ENCODE peak calls at places on chromosome 20, in eight cellular contexts. One of them, this sample, is unnamed.
A peak's percentile ranks its signal among the peaks of the same experiment; 100 is the strongest.

GRCh38 chr20:55415567-55416142 is 589.7 kb downstream of the CBLN4 start:
- DNase-seq in HTR-8/SVneo: no peak
- DNase-seq in ACHN: peak; percentile 35
- DNase-seq in substantia nigra: no peak
- DNase-seq in CD8-positive, alpha-beta memory T cell: no peak
- DNase-seq in psoas muscle: no peak
- DNase-seq in Right ventricle myocardium superior: no peak
- DNase-seq in Daoy: no peak
- DNase-seq in this sample: no peak

GRCh38 chr20:51382986-51383821 is 159.3 kb downstream of the NFATC2 start:
- DNase-seq in HTR-8/SVneo: no peak
- DNase-seq in ACHN: no peak
- DNase-seq in substantia nigra: no peak
- DNase-seq in CD8-positive, alpha-beta memory T cell: no peak
- DNase-seq in psoas muscle: no peak
- DNase-seq in Right ventricle myocardium superior: no peak
- DNase-seq in Daoy: no peak
- DNase-seq in this sample: peak; percentile 29

GRCh38 chr20:23659989-23660837 is 22.5 kb upstream of the CST3 start:
- DNase-seq in HTR-8/SVneo: no peak
- DNase-seq in ACHN: no peak
- DNase-seq in substantia nigra: no peak
- DNase-seq in CD8-positive, alpha-beta memory T cell: no peak
- DNase-seq in psoas muscle: no peak
- DNase-seq in Right ventricle myocardium superior: no peak
- DNase-seq in Daoy: no peak
- DNase-seq in this sample: no peak

GRCh38 chr20:52763321-52763853 is 208.8 kb upstream of the TSHZ2 start:
- DNase-seq in HTR-8/SVneo: no peak
- DNase-seq in ACHN: no peak
- DNase-seq in substantia nigra: no peak
- DNase-seq in CD8-positive, alpha-beta memory T cell: no peak
- DNase-seq in psoas muscle: no peak
- DNase-seq in Right ventricle myocardium superior: no peak
- DNase-seq in Daoy: no peak
- DNase-seq in this sample: no peak

GRCh38 chr20:63969851-63970713 is at the start of gene ZNF512B:
- DNase-seq in HTR-8/SVneo: peak; percentile 88
- DNase-seq in ACHN: peak; percentile 67
- DNase-seq in substantia nigra: peak; percentile 46
- DNase-seq in CD8-positive, alpha-beta memory T cell: peak; percentile 44
- DNase-seq in psoas muscle: peak; percentile 72
- DNase-seq in Right ventricle myocardium superior: peak; percentile 81
- DNase-seq in Daoy: peak; percentile 65
- DNase-seq in this sample: peak; percentile 76

GRCh38 chr20:45020236-45020886 is 54.0 kb downstream of the STK4 start:
- DNase-seq in HTR-8/SVneo: no peak
- DNase-seq in ACHN: no peak
- DNase-seq in substantia nigra: no peak
- DNase-seq in CD8-positive, alpha-beta memory T cell: no peak
- DNase-seq in psoas muscle: no peak
- DNase-seq in Right ventricle myocardium superior: no peak
- DNase-seq in Daoy: no peak
- DNase-seq in this sample: peak; percentile 10

GRCh38 chr20:3130051-3130600 is 29.5 kb downstream of the FASTKD5 start:
- DNase-seq in HTR-8/SVneo: no peak
- DNase-seq in ACHN: no peak
- DNase-seq in substantia nigra: no peak
- DNase-seq in CD8-positive, alpha-beta memory T cell: no peak
- DNase-seq in psoas muscle: no peak
- DNase-seq in Right ventricle myocardium superior: no peak
- DNase-seq in Daoy: no peak
- DNase-seq in this sample: no peak

GRCh38 chr20:21569586-21569985 is 55.7 kb upstream of the NKX2-2 start:
- DNase-seq in HTR-8/SVneo: no peak
- DNase-seq in ACHN: no peak
- DNase-seq in substantia nigra: no peak
- DNase-seq in CD8-positive, alpha-beta memory T cell: no peak
- DNase-seq in psoas muscle: no peak
- DNase-seq in Right ventricle myocardium superior: no peak
- DNase-seq in Daoy: no peak
- DNase-seq in this sample: no peak

GRCh38 chr20:61322151-61322860 is 70.2 kb downstream of the CDH4 start:
- DNase-seq in HTR-8/SVneo: no peak
- DNase-seq in ACHN: no peak
- DNase-seq in substantia nigra: no peak
- DNase-seq in CD8-positive, alpha-beta memory T cell: no peak
- DNase-seq in psoas muscle: no peak
- DNase-seq in Right ventricle myocardium superior: no peak
- DNase-seq in Daoy: no peak
- DNase-seq in this sample: no peak

GRCh38 chr20:39853664-39854063 is 835.4 kb downstream of the MAFB start:
- DNase-seq in HTR-8/SVneo: no peak
- DNase-seq in ACHN: no peak
- DNase-seq in substantia nigra: no peak
- DNase-seq in CD8-positive, alpha-beta memory T cell: no peak
- DNase-seq in psoas muscle: no peak
- DNase-seq in Right ventricle myocardium superior: no peak
- DNase-seq in Daoy: peak; percentile 53
- DNase-seq in this sample: no peak

GRCh38 chr20:47482705-47483104 is 19.0 kb upstream of the NCOA3 start:
- DNase-seq in HTR-8/SVneo: no peak
- DNase-seq in ACHN: no peak
- DNase-seq in substantia nigra: no peak
- DNase-seq in CD8-positive, alpha-beta memory T cell: no peak
- DNase-seq in psoas muscle: no peak
- DNase-seq in Right ventricle myocardium superior: no peak
- DNase-seq in Daoy: no peak
- DNase-seq in this sample: no peak

GRCh38 chr20:56429496-56429895 is 17.4 kb downstream of the CASS4 start:
- DNase-seq in HTR-8/SVneo: peak; percentile 61
- DNase-seq in ACHN: no peak
- DNase-seq in substantia nigra: no peak
- DNase-seq in CD8-positive, alpha-beta memory T cell: no peak
- DNase-seq in psoas muscle: no peak
- DNase-seq in Right ventricle myocardium superior: no peak
- DNase-seq in Daoy: peak; percentile 67
- DNase-seq in this sample: no peak

GRCh38 chr20:33730946-33731692 is 677 bp upstream of the ZNF341 start:
- DNase-seq in HTR-8/SVneo: no peak
- DNase-seq in ACHN: no peak
- DNase-seq in substantia nigra: no peak
- DNase-seq in CD8-positive, alpha-beta memory T cell: no peak
- DNase-seq in psoas muscle: no peak
- DNase-seq in Right ventricle myocardium superior: no peak
- DNase-seq in Daoy: no peak
- DNase-seq in this sample: no peak

GRCh38 chr20:15100506-15101160 is 763.2 kb upstream of the FLRT3 start:
- DNase-seq in HTR-8/SVneo: no peak
- DNase-seq in ACHN: no peak
- DNase-seq in substantia nigra: no peak
- DNase-seq in CD8-positive, alpha-beta memory T cell: no peak
- DNase-seq in psoas muscle: no peak
- DNase-seq in Right ventricle myocardium superior: no peak
- DNase-seq in Daoy: no peak
- DNase-seq in this sample: no peak

GRCh38 chr20:54340667-54341081 is 132.8 kb downstream of the PFDN4 start:
- DNase-seq in HTR-8/SVneo: no peak
- DNase-seq in ACHN: no peak
- DNase-seq in substantia nigra: no peak
- DNase-seq in CD8-positive, alpha-beta memory T cell: no peak
- DNase-seq in psoas muscle: no peak
- DNase-seq in Right ventricle myocardium superior: no peak
- DNase-seq in Daoy: peak; percentile 81
- DNase-seq in this sample: no peak

GRCh38 chr20:54103067-54103761 is 32.8 kb upstream of the BCAS1 start:
- DNase-seq in HTR-8/SVneo: peak; percentile 88
- DNase-seq in ACHN: peak; percentile 72
- DNase-seq in substantia nigra: peak; percentile 64
- DNase-seq in CD8-positive, alpha-beta memory T cell: peak; percentile 44
- DNase-seq in psoas muscle: peak; percentile 53
- DNase-seq in Right ventricle myocardium superior: peak; percentile 84
- DNase-seq in Daoy: peak; percentile 73
- DNase-seq in this sample: peak; percentile 88

GRCh38 chr20:8670207-8670899 is 398.5 kb upstream of the PLCB4 start:
- DNase-seq in HTR-8/SVneo: no peak
- DNase-seq in ACHN: no peak
- DNase-seq in substantia nigra: no peak
- DNase-seq in CD8-positive, alpha-beta memory T cell: no peak
- DNase-seq in psoas muscle: no peak
- DNase-seq in Right ventricle myocardium superior: no peak
- DNase-seq in Daoy: no peak
- DNase-seq in this sample: no peak

GRCh38 chr20:19699132-19699971 is 58.7 kb upstream of the RIN2 start:
- DNase-seq in HTR-8/SVneo: no peak
- DNase-seq in ACHN: peak; percentile 2
- DNase-seq in substantia nigra: no peak
- DNase-seq in CD8-positive, alpha-beta memory T cell: no peak
- DNase-seq in psoas muscle: no peak
- DNase-seq in Right ventricle myocardium superior: no peak
- DNase-seq in Daoy: peak; percentile 64
- DNase-seq in this sample: no peak

GRCh38 chr20:4666001-4666470 is 55.7 kb upstream of the PRND start:
- DNase-seq in HTR-8/SVneo: no peak
- DNase-seq in ACHN: no peak
- DNase-seq in substantia nigra: no peak
- DNase-seq in CD8-positive, alpha-beta memory T cell: no peak
- DNase-seq in psoas muscle: no peak
- DNase-seq in Right ventricle myocardium superior: no peak
- DNase-seq in Daoy: peak; percentile 80
- DNase-seq in this sample: no peak

GRCh38 chr20:10250902-10251301 is 32.3 kb downstream of the SNAP25 start:
- DNase-seq in HTR-8/SVneo: no peak
- DNase-seq in ACHN: no peak
- DNase-seq in substantia nigra: no peak
- DNase-seq in CD8-positive, alpha-beta memory T cell: no peak
- DNase-seq in psoas muscle: no peak
- DNase-seq in Right ventricle myocardium superior: no peak
- DNase-seq in Daoy: peak; percentile 42
- DNase-seq in this sample: no peak

GRCh38 chr20:61749406-61750075 is 316.1 kb downstream of the TAF4 start:
- DNase-seq in HTR-8/SVneo: no peak
- DNase-seq in ACHN: no peak
- DNase-seq in substantia nigra: no peak
- DNase-seq in CD8-positive, alpha-beta memory T cell: no peak
- DNase-seq in psoas muscle: no peak
- DNase-seq in Right ventricle myocardium superior: no peak
- DNase-seq in Daoy: no peak
- DNase-seq in this sample: no peak

GRCh38 chr20:39041067-39041466 is 78.9 kb downstream of the DHX35 start:
- DNase-seq in HTR-8/SVneo: no peak
- DNase-seq in ACHN: no peak
- DNase-seq in substantia nigra: no peak
- DNase-seq in CD8-positive, alpha-beta memory T cell: no peak
- DNase-seq in psoas muscle: no peak
- DNase-seq in Right ventricle myocardium superior: no peak
- DNase-seq in Daoy: no peak
- DNase-seq in this sample: no peak

GRCh38 chr20:50317644-50318043 is 127.0 kb downstream of the CEBPB start:
- DNase-seq in HTR-8/SVneo: no peak
- DNase-seq in ACHN: no peak
- DNase-seq in substantia nigra: no peak
- DNase-seq in CD8-positive, alpha-beta memory T cell: no peak
- DNase-seq in psoas muscle: no peak
- DNase-seq in Right ventricle myocardium superior: no peak
- DNase-seq in Daoy: no peak
- DNase-seq in this sample: no peak

GRCh38 chr20:62694868-62695267 is 13.8 kb upstream of the NTSR1 start:
- DNase-seq in HTR-8/SVneo: no peak
- DNase-seq in ACHN: no peak
- DNase-seq in substantia nigra: no peak
- DNase-seq in CD8-positive, alpha-beta memory T cell: no peak
- DNase-seq in psoas muscle: no peak
- DNase-seq in Right ventricle myocardium superior: no peak
- DNase-seq in Daoy: no peak
- DNase-seq in this sample: no peak

GRCh38 chr20:43824699-43825402 is 89.8 kb upstream of the TOX2 start:
- DNase-seq in HTR-8/SVneo: no peak
- DNase-seq in ACHN: no peak
- DNase-seq in substantia nigra: no peak
- DNase-seq in CD8-positive, alpha-beta memory T cell: no peak
- DNase-seq in psoas muscle: no peak
- DNase-seq in Right ventricle myocardium superior: no peak
- DNase-seq in Daoy: no peak
- DNase-seq in this sample: no peak

GRCh38 chr20:2619961-2620595 is 32.4 kb upstream of the NOP56 start:
- DNase-seq in HTR-8/SVneo: peak; percentile 27
- DNase-seq in ACHN: peak; percentile 64
- DNase-seq in substantia nigra: no peak
- DNase-seq in CD8-positive, alpha-beta memory T cell: no peak
- DNase-seq in psoas muscle: no peak
- DNase-seq in Right ventricle myocardium superior: no peak
- DNase-seq in Daoy: peak; percentile 11
- DNase-seq in this sample: no peak

GRCh38 chr20:61949363-61949713 is 116.3 kb downstream of the TAF4 start:
- DNase-seq in HTR-8/SVneo: no peak
- DNase-seq in ACHN: no peak
- DNase-seq in substantia nigra: no peak
- DNase-seq in CD8-positive, alpha-beta memory T cell: no peak
- DNase-seq in psoas muscle: no peak
- DNase-seq in Right ventricle myocardium superior: peak; percentile 30
- DNase-seq in Daoy: no peak
- DNase-seq in this sample: no peak

GRCh38 chr20:24720957-24721356 is 228.1 kb upstream of the CST7 start:
- DNase-seq in HTR-8/SVneo: no peak
- DNase-seq in ACHN: no peak
- DNase-seq in substantia nigra: no peak
- DNase-seq in CD8-positive, alpha-beta memory T cell: no peak
- DNase-seq in psoas muscle: no peak
- DNase-seq in Right ventricle myocardium superior: no peak
- DNase-seq in Daoy: no peak
- DNase-seq in this sample: no peak